ENCODE peak calls at places on chromosomes 6 and 20, in eight cellular contexts. One of them, this sample, is unnamed.

GRCh38 chr6:54697423-54697822 is 149.1 kb upstream of the FAM83B start:
- DNase-seq in central memory CD4-positive, alpha-beta T cell: no peak
- DNase-seq in posterior vena cava: no peak
- DNase-seq in kidney: no peak
- DNase-seq in Daoy: no peak
- DNase-seq in activated T-helper 9 cell treated with anti-CD3 and anti-CD28 coated beads, Interleukin-2, amount 50 U/mL, for 16 hours: no peak
- DNase-seq in mammary epithelial cell: peak
- DNase-seq in DMS153: no peak
- DNase-seq in this sample: no peak

GRCh38 chr6:47064274-47064673 is 22.1 kb upstream of the ADGRF1 start:
- DNase-seq in central memory CD4-positive, alpha-beta T cell: no peak
- DNase-seq in posterior vena cava: no peak
- DNase-seq in kidney: no peak
- DNase-seq in Daoy: no peak
- DNase-seq in activated T-helper 9 cell treated with anti-CD3 and anti-CD28 coated beads, Interleukin-2, amount 50 U/mL, for 16 hours: no peak
- DNase-seq in mammary epithelial cell: peak
- DNase-seq in DMS153: no peak
- DNase-seq in this sample: no peak

GRCh38 chr6:111564482-111564945 is 41.2 kb downstream of the TRAF3IP2 start:
- DNase-seq in central memory CD4-positive, alpha-beta T cell: no peak
- DNase-seq in posterior vena cava: peak
- DNase-seq in kidney: no peak
- DNase-seq in Daoy: peak
- DNase-seq in activated T-helper 9 cell treated with anti-CD3 and anti-CD28 coated beads, Interleukin-2, amount 50 U/mL, for 16 hours: no peak
- DNase-seq in mammary epithelial cell: peak
- DNase-seq in DMS153: no peak
- DNase-seq in this sample: no peak

GRCh38 chr6:20712011-20712410 is 177.8 kb downstream of the CDKAL1 start:
- DNase-seq in central memory CD4-positive, alpha-beta T cell: no peak
- DNase-seq in posterior vena cava: no peak
- DNase-seq in kidney: no peak
- DNase-seq in Daoy: peak
- DNase-seq in activated T-helper 9 cell treated with anti-CD3 and anti-CD28 coated beads, Interleukin-2, amount 50 U/mL, for 16 hours: no peak
- DNase-seq in mammary epithelial cell: peak
- DNase-seq in DMS153: no peak
- DNase-seq in this sample: no peak

GRCh38 chr20:37071481-37071911 is 24.3 kb downstream of the RBL1 start:
- DNase-seq in central memory CD4-positive, alpha-beta T cell: peak
- DNase-seq in posterior vena cava: no peak
- DNase-seq in kidney: no peak
- DNase-seq in Daoy: peak
- DNase-seq in activated T-helper 9 cell treated with anti-CD3 and anti-CD28 coated beads, Interleukin-2, amount 50 U/mL, for 16 hours: peak
- DNase-seq in mammary epithelial cell: peak
- DNase-seq in DMS153: no peak
- DNase-seq in this sample: no peak

GRCh38 chr6:158086054-158086705 is 81.9 kb downstream of the SERAC1 start:
- DNase-seq in central memory CD4-positive, alpha-beta T cell: no peak
- DNase-seq in posterior vena cava: no peak
- DNase-seq in kidney: no peak
- DNase-seq in Daoy: no peak
- DNase-seq in activated T-helper 9 cell treated with anti-CD3 and anti-CD28 coated beads, Interleukin-2, amount 50 U/mL, for 16 hours: no peak
- DNase-seq in mammary epithelial cell: no peak
- DNase-seq in DMS153: no peak
- DNase-seq in this sample: no peak

GRCh38 chr6:151434369-151434768 is 17.6 kb downstream of the RMND1 start:
- DNase-seq in central memory CD4-positive, alpha-beta T cell: no peak
- DNase-seq in posterior vena cava: no peak
- DNase-seq in kidney: no peak
- DNase-seq in Daoy: no peak
- DNase-seq in activated T-helper 9 cell treated with anti-CD3 and anti-CD28 coated beads, Interleukin-2, amount 50 U/mL, for 16 hours: no peak
- DNase-seq in mammary epithelial cell: no peak
- DNase-seq in DMS153: no peak
- DNase-seq in this sample: no peak

GRCh38 chr6:21804941-21805610 is 211.5 kb downstream of the SOX4 start:
- DNase-seq in central memory CD4-positive, alpha-beta T cell: no peak
- DNase-seq in posterior vena cava: no peak
- DNase-seq in kidney: no peak
- DNase-seq in Daoy: no peak
- DNase-seq in activated T-helper 9 cell treated with anti-CD3 and anti-CD28 coated beads, Interleukin-2, amount 50 U/mL, for 16 hours: no peak
- DNase-seq in mammary epithelial cell: no peak
- DNase-seq in DMS153: no peak
- DNase-seq in this sample: no peak

GRCh38 chr6:151179321-151179720 is 60.4 kb upstream of the AKAP12 start:
- DNase-seq in central memory CD4-positive, alpha-beta T cell: no peak
- DNase-seq in posterior vena cava: no peak
- DNase-seq in kidney: no peak
- DNase-seq in Daoy: peak
- DNase-seq in activated T-helper 9 cell treated with anti-CD3 and anti-CD28 coated beads, Interleukin-2, amount 50 U/mL, for 16 hours: no peak
- DNase-seq in mammary epithelial cell: peak
- DNase-seq in DMS153: no peak
- DNase-seq in this sample: no peak

GRCh38 chr20:10861619-10862018 is 187.8 kb upstream of the JAG1 start:
- DNase-seq in central memory CD4-positive, alpha-beta T cell: no peak
- DNase-seq in posterior vena cava: no peak
- DNase-seq in kidney: no peak
- DNase-seq in Daoy: peak
- DNase-seq in activated T-helper 9 cell treated with anti-CD3 and anti-CD28 coated beads, Interleukin-2, amount 50 U/mL, for 16 hours: no peak
- DNase-seq in mammary epithelial cell: peak
- DNase-seq in DMS153: no peak
- DNase-seq in this sample: no peak

GRCh38 chr6:160386869-160387518 is 38.8 kb downstream of the SLC22A3 start:
- DNase-seq in central memory CD4-positive, alpha-beta T cell: no peak
- DNase-seq in posterior vena cava: no peak
- DNase-seq in kidney: no peak
- DNase-seq in Daoy: peak
- DNase-seq in activated T-helper 9 cell treated with anti-CD3 and anti-CD28 coated beads, Interleukin-2, amount 50 U/mL, for 16 hours: no peak
- DNase-seq in mammary epithelial cell: peak
- DNase-seq in DMS153: no peak
- DNase-seq in this sample: no peak

GRCh38 chr6:24883618-24884017 is 52.1 kb downstream of the RIPOR2 start:
- DNase-seq in central memory CD4-positive, alpha-beta T cell: no peak
- DNase-seq in posterior vena cava: no peak
- DNase-seq in kidney: no peak
- DNase-seq in Daoy: peak
- DNase-seq in activated T-helper 9 cell treated with anti-CD3 and anti-CD28 coated beads, Interleukin-2, amount 50 U/mL, for 16 hours: no peak
- DNase-seq in mammary epithelial cell: peak
- DNase-seq in DMS153: no peak
- DNase-seq in this sample: no peak

GRCh38 chr20:59723607-59724456 is 119.5 kb downstream of the PHACTR3 start:
- DNase-seq in central memory CD4-positive, alpha-beta T cell: no peak
- DNase-seq in posterior vena cava: peak
- DNase-seq in kidney: no peak
- DNase-seq in Daoy: no peak
- DNase-seq in activated T-helper 9 cell treated with anti-CD3 and anti-CD28 coated beads, Interleukin-2, amount 50 U/mL, for 16 hours: no peak
- DNase-seq in mammary epithelial cell: peak
- DNase-seq in DMS153: peak
- DNase-seq in this sample: no peak

GRCh38 chr20:15188415-15188814 is 851.0 kb upstream of the FLRT3 start:
- DNase-seq in central memory CD4-positive, alpha-beta T cell: no peak
- DNase-seq in posterior vena cava: no peak
- DNase-seq in kidney: no peak
- DNase-seq in Daoy: no peak
- DNase-seq in activated T-helper 9 cell treated with anti-CD3 and anti-CD28 coated beads, Interleukin-2, amount 50 U/mL, for 16 hours: no peak
- DNase-seq in mammary epithelial cell: peak
- DNase-seq in DMS153: no peak
- DNase-seq in this sample: no peak